ENCODE peak calls at places on chromosomes 4 and X, in nine cellular contexts. One of them, this sample, is unnamed.

GRCh38 chr4:10066206-10066605 is 44.9 kb upstream of the SLC2A9 start:
- DNase-seq in OCI-M1: no peak
- DNase-seq in nephron progenitor cell: no peak
- DNase-seq in activated B cell treated with CpG ODN at 0.5 μM for 24 hours: no peak
- DNase-seq in adipocyte: no peak
- DNase-seq in suprapubic skin: no peak
- DNase-seq in 8988T: no peak
- DNase-seq in stimulated activated CD4-positive, alpha-beta T cell treated with anti-CD3 and anti-CD28 coated beads, Interleukin-15, amount 100 ng/mL, for 1 hour: no peak
- DNase-seq in HFFc6: no peak
- DNase-seq in this sample: no peak

GRCh38 chrX:50381729-50382415 is 88.8 kb downstream of the DGKK start:
- DNase-seq in HFFc6: no peak
- DNase-seq in stimulated activated CD4-positive, alpha-beta T cell treated with anti-CD3 and anti-CD28 coated beads, Interleukin-15, amount 100 ng/mL, for 1 hour: no peak
- DNase-seq in nephron progenitor cell: no peak
- DNase-seq in OCI-M1: no peak
- DNase-seq in activated B cell treated with CpG ODN at 0.5 μM for 24 hours: no peak
- DNase-seq in adipocyte: no peak
- DNase-seq in suprapubic skin: no peak
- DNase-seq in 8988T: no peak
- DNase-seq in this sample: no peak

GRCh38 chr4:48590884-48591283 is 100.8 kb downstream of the ZAR1 start:
- DNase-seq in 8988T: no peak
- DNase-seq in adipocyte: no peak
- DNase-seq in OCI-M1: no peak
- DNase-seq in activated B cell treated with CpG ODN at 0.5 μM for 24 hours: no peak
- DNase-seq in HFFc6: no peak
- DNase-seq in nephron progenitor cell: no peak
- DNase-seq in stimulated activated CD4-positive, alpha-beta T cell treated with anti-CD3 and anti-CD28 coated beads, Interleukin-15, amount 100 ng/mL, for 1 hour: no peak
- DNase-seq in suprapubic skin: no peak
- DNase-seq in this sample: no peak

GRCh38 chr4:48778431-48779094 is 1.5 kb downstream of the FRYL start:
- DNase-seq in 8988T: no peak
- DNase-seq in adipocyte: peak
- DNase-seq in HFFc6: peak
- DNase-seq in suprapubic skin: no peak
- DNase-seq in OCI-M1: peak
- DNase-seq in stimulated activated CD4-positive, alpha-beta T cell treated with anti-CD3 and anti-CD28 coated beads, Interleukin-15, amount 100 ng/mL, for 1 hour: no peak
- DNase-seq in nephron progenitor cell: no peak
- DNase-seq in activated B cell treated with CpG ODN at 0.5 μM for 24 hours: no peak
- DNase-seq in this sample: peak

GRCh38 chr4:163548481-163549243 is 54.2 kb downstream of the TMA16 start:
- DNase-seq in stimulated activated CD4-positive, alpha-beta T cell treated with anti-CD3 and anti-CD28 coated beads, Interleukin-15, amount 100 ng/mL, for 1 hour: no peak
- DNase-seq in nephron progenitor cell: peak
- DNase-seq in OCI-M1: peak
- DNase-seq in adipocyte: peak
- DNase-seq in activated B cell treated with CpG ODN at 0.5 μM for 24 hours: no peak
- DNase-seq in 8988T: no peak
- DNase-seq in HFFc6: peak
- DNase-seq in suprapubic skin: no peak
- DNase-seq in this sample: peak

GRCh38 chrX:97332963-97333362 is 449.3 kb downstream of the RPA4 start:
- DNase-seq in stimulated activated CD4-positive, alpha-beta T cell treated with anti-CD3 and anti-CD28 coated beads, Interleukin-15, amount 100 ng/mL, for 1 hour: no peak
- DNase-seq in suprapubic skin: no peak
- DNase-seq in nephron progenitor cell: no peak
- DNase-seq in adipocyte: peak
- DNase-seq in OCI-M1: no peak
- DNase-seq in HFFc6: peak
- DNase-seq in activated B cell treated with CpG ODN at 0.5 μM for 24 hours: no peak
- DNase-seq in 8988T: no peak
- DNase-seq in this sample: no peak

GRCh38 chrX:150478496-150479492 is 89.6 kb upstream of the MTM1 start:
- DNase-seq in adipocyte: no peak
- DNase-seq in activated B cell treated with CpG ODN at 0.5 μM for 24 hours: no peak
- DNase-seq in 8988T: no peak
- DNase-seq in HFFc6: no peak
- DNase-seq in suprapubic skin: no peak
- DNase-seq in nephron progenitor cell: no peak
- DNase-seq in OCI-M1: peak
- DNase-seq in stimulated activated CD4-positive, alpha-beta T cell treated with anti-CD3 and anti-CD28 coated beads, Interleukin-15, amount 100 ng/mL, for 1 hour: no peak
- DNase-seq in this sample: no peak

GRCh38 chrX:44881549-44881948 is 8.6 kb downstream of the KDM6A start:
- DNase-seq in stimulated activated CD4-positive, alpha-beta T cell treated with anti-CD3 and anti-CD28 coated beads, Interleukin-15, amount 100 ng/mL, for 1 hour: no peak
- DNase-seq in nephron progenitor cell: no peak
- DNase-seq in 8988T: no peak
- DNase-seq in activated B cell treated with CpG ODN at 0.5 μM for 24 hours: no peak
- DNase-seq in adipocyte: no peak
- DNase-seq in HFFc6: no peak
- DNase-seq in OCI-M1: no peak
- DNase-seq in suprapubic skin: no peak
- DNase-seq in this sample: no peak

GRCh38 chr4:47641755-47642154 is 156.7 kb downstream of the ATP10D start:
- DNase-seq in 8988T: no peak
- DNase-seq in adipocyte: no peak
- DNase-seq in HFFc6: no peak
- DNase-seq in nephron progenitor cell: no peak
- DNase-seq in activated B cell treated with CpG ODN at 0.5 μM for 24 hours: no peak
- DNase-seq in suprapubic skin: no peak
- DNase-seq in OCI-M1: peak
- DNase-seq in stimulated activated CD4-positive, alpha-beta T cell treated with anti-CD3 and anti-CD28 coated beads, Interleukin-15, amount 100 ng/mL, for 1 hour: no peak
- DNase-seq in this sample: no peak

GRCh38 chr4:77001907-77002306 is 52.4 kb downstream of the SEPTIN11 start:
- DNase-seq in stimulated activated CD4-positive, alpha-beta T cell treated with anti-CD3 and anti-CD28 coated beads, Interleukin-15, amount 100 ng/mL, for 1 hour: no peak
- DNase-seq in 8988T: no peak
- DNase-seq in suprapubic skin: no peak
- DNase-seq in adipocyte: peak
- DNase-seq in HFFc6: peak
- DNase-seq in activated B cell treated with CpG ODN at 0.5 μM for 24 hours: no peak
- DNase-seq in OCI-M1: no peak
- DNase-seq in nephron progenitor cell: no peak
- DNase-seq in this sample: peak

GRCh38 chr4:108849611-108850406 is 87.0 kb upstream of the ETNPPL start:
- DNase-seq in OCI-M1: peak
- DNase-seq in nephron progenitor cell: no peak
- DNase-seq in activated B cell treated with CpG ODN at 0.5 μM for 24 hours: no peak
- DNase-seq in suprapubic skin: no peak
- DNase-seq in 8988T: no peak
- DNase-seq in adipocyte: peak
- DNase-seq in stimulated activated CD4-positive, alpha-beta T cell treated with anti-CD3 and anti-CD28 coated beads, Interleukin-15, amount 100 ng/mL, for 1 hour: no peak
- DNase-seq in HFFc6: peak
- DNase-seq in this sample: peak

GRCh38 chrX:22987452-22987851 is 12.3 kb upstream of the DDX53 start:
- DNase-seq in nephron progenitor cell: no peak
- DNase-seq in adipocyte: peak
- DNase-seq in 8988T: no peak
- DNase-seq in OCI-M1: no peak
- DNase-seq in suprapubic skin: no peak
- DNase-seq in stimulated activated CD4-positive, alpha-beta T cell treated with anti-CD3 and anti-CD28 coated beads, Interleukin-15, amount 100 ng/mL, for 1 hour: no peak
- DNase-seq in HFFc6: no peak
- DNase-seq in activated B cell treated with CpG ODN at 0.5 μM for 24 hours: no peak
- DNase-seq in this sample: no peak

GRCh38 chr4:83011779-83012630 is 1.4 kb upstream of the LIN54 start:
- DNase-seq in activated B cell treated with CpG ODN at 0.5 μM for 24 hours: no peak
- DNase-seq in OCI-M1: peak
- DNase-seq in stimulated activated CD4-positive, alpha-beta T cell treated with anti-CD3 and anti-CD28 coated beads, Interleukin-15, amount 100 ng/mL, for 1 hour: no peak
- DNase-seq in adipocyte: peak
- DNase-seq in nephron progenitor cell: peak
- DNase-seq in suprapubic skin: peak
- DNase-seq in 8988T: no peak
- DNase-seq in HFFc6: peak
- DNase-seq in this sample: no peak

GRCh38 chrX:150763303-150763797 is 70.2 kb downstream of the MTMR1 start:
- DNase-seq in activated B cell treated with CpG ODN at 0.5 μM for 24 hours: no peak
- DNase-seq in nephron progenitor cell: no peak
- DNase-seq in stimulated activated CD4-positive, alpha-beta T cell treated with anti-CD3 and anti-CD28 coated beads, Interleukin-15, amount 100 ng/mL, for 1 hour: no peak
- DNase-seq in 8988T: no peak
- DNase-seq in suprapubic skin: no peak
- DNase-seq in adipocyte: no peak
- DNase-seq in HFFc6: no peak
- DNase-seq in OCI-M1: no peak
- DNase-seq in this sample: no peak

GRCh38 chr4:138103597-138104461 is 138.3 kb downstream of the SLC7A11 start:
- DNase-seq in OCI-M1: no peak
- DNase-seq in stimulated activated CD4-positive, alpha-beta T cell treated with anti-CD3 and anti-CD28 coated beads, Interleukin-15, amount 100 ng/mL, for 1 hour: no peak
- DNase-seq in suprapubic skin: no peak
- DNase-seq in adipocyte: no peak
- DNase-seq in activated B cell treated with CpG ODN at 0.5 μM for 24 hours: no peak
- DNase-seq in nephron progenitor cell: no peak
- DNase-seq in 8988T: no peak
- DNase-seq in HFFc6: no peak
- DNase-seq in this sample: no peak

GRCh38 chr4:151824647-151825046 is 63.8 kb upstream of the GATB start:
- DNase-seq in nephron progenitor cell: no peak
- DNase-seq in HFFc6: no peak
- DNase-seq in stimulated activated CD4-positive, alpha-beta T cell treated with anti-CD3 and anti-CD28 coated beads, Interleukin-15, amount 100 ng/mL, for 1 hour: no peak
- DNase-seq in adipocyte: no peak
- DNase-seq in activated B cell treated with CpG ODN at 0.5 μM for 24 hours: no peak
- DNase-seq in suprapubic skin: no peak
- DNase-seq in 8988T: no peak
- DNase-seq in OCI-M1: no peak
- DNase-seq in this sample: no peak

GRCh38 chrX:100926453-100926852 is 2.3 kb downstream of the XKRX start:
- DNase-seq in activated B cell treated with CpG ODN at 0.5 μM for 24 hours: no peak
- DNase-seq in adipocyte: no peak
- DNase-seq in suprapubic skin: no peak
- DNase-seq in nephron progenitor cell: no peak
- DNase-seq in stimulated activated CD4-positive, alpha-beta T cell treated with anti-CD3 and anti-CD28 coated beads, Interleukin-15, amount 100 ng/mL, for 1 hour: no peak
- DNase-seq in 8988T: no peak
- DNase-seq in HFFc6: no peak
- DNase-seq in OCI-M1: no peak
- DNase-seq in this sample: peak

GRCh38 chrX:154383359-154384283 is 4.5 kb downstream of the EMD start:
- DNase-seq in activated B cell treated with CpG ODN at 0.5 μM for 24 hours: no peak
- DNase-seq in stimulated activated CD4-positive, alpha-beta T cell treated with anti-CD3 and anti-CD28 coated beads, Interleukin-15, amount 100 ng/mL, for 1 hour: no peak
- DNase-seq in adipocyte: no peak
- DNase-seq in suprapubic skin: peak
- DNase-seq in nephron progenitor cell: no peak
- DNase-seq in HFFc6: no peak
- DNase-seq in OCI-M1: no peak
- DNase-seq in 8988T: no peak
- DNase-seq in this sample: no peak

GRCh38 chr4:105943234-105943633 is 48.0 kb downstream of the NPNT start:
- DNase-seq in nephron progenitor cell: no peak
- DNase-seq in suprapubic skin: no peak
- DNase-seq in stimulated activated CD4-positive, alpha-beta T cell treated with anti-CD3 and anti-CD28 coated beads, Interleukin-15, amount 100 ng/mL, for 1 hour: no peak
- DNase-seq in OCI-M1: no peak
- DNase-seq in activated B cell treated with CpG ODN at 0.5 μM for 24 hours: no peak
- DNase-seq in adipocyte: no peak
- DNase-seq in 8988T: no peak
- DNase-seq in HFFc6: no peak
- DNase-seq in this sample: no peak

GRCh38 chrX:100864967-100865366 is 9.2 kb downstream of the NOX1 start:
- DNase-seq in suprapubic skin: no peak
- DNase-seq in 8988T: no peak
- DNase-seq in activated B cell treated with CpG ODN at 0.5 μM for 24 hours: no peak
- DNase-seq in OCI-M1: peak
- DNase-seq in nephron progenitor cell: no peak
- DNase-seq in HFFc6: peak
- DNase-seq in adipocyte: peak
- DNase-seq in stimulated activated CD4-positive, alpha-beta T cell treated with anti-CD3 and anti-CD28 coated beads, Interleukin-15, amount 100 ng/mL, for 1 hour: no peak
- DNase-seq in this sample: peak

GRCh38 chr4:86816463-86817107 is 32.6 kb downstream of the SLC10A6 start:
- DNase-seq in nephron progenitor cell: no peak
- DNase-seq in adipocyte: peak
- DNase-seq in 8988T: no peak
- DNase-seq in suprapubic skin: peak
- DNase-seq in HFFc6: no peak
- DNase-seq in OCI-M1: no peak
- DNase-seq in stimulated activated CD4-positive, alpha-beta T cell treated with anti-CD3 and anti-CD28 coated beads, Interleukin-15, amount 100 ng/mL, for 1 hour: no peak
- DNase-seq in activated B cell treated with CpG ODN at 0.5 μM for 24 hours: no peak
- DNase-seq in this sample: peak

GRCh38 chr4:142567199-142567598 is 278.9 kb downstream of the INPP4B start:
- DNase-seq in HFFc6: no peak
- DNase-seq in stimulated activated CD4-positive, alpha-beta T cell treated with anti-CD3 and anti-CD28 coated beads, Interleukin-15, amount 100 ng/mL, for 1 hour: peak
- DNase-seq in nephron progenitor cell: no peak
- DNase-seq in OCI-M1: peak
- DNase-seq in adipocyte: no peak
- DNase-seq in 8988T: no peak
- DNase-seq in activated B cell treated with CpG ODN at 0.5 μM for 24 hours: no peak
- DNase-seq in suprapubic skin: no peak
- DNase-seq in this sample: no peak

GRCh38 chr4:42638993-42639392 is 17.9 kb downstream of the ATP8A1 start:
- DNase-seq in activated B cell treated with CpG ODN at 0.5 μM for 24 hours: no peak
- DNase-seq in suprapubic skin: no peak
- DNase-seq in OCI-M1: peak
- DNase-seq in HFFc6: no peak
- DNase-seq in stimulated activated CD4-positive, alpha-beta T cell treated with anti-CD3 and anti-CD28 coated beads, Interleukin-15, amount 100 ng/mL, for 1 hour: no peak
- DNase-seq in nephron progenitor cell: no peak
- DNase-seq in adipocyte: no peak
- DNase-seq in 8988T: no peak
- DNase-seq in this sample: no peak

GRCh38 chr4:42080284-42080683 is 72.2 kb downstream of the BEND4 start:
- DNase-seq in OCI-M1: no peak
- DNase-seq in activated B cell treated with CpG ODN at 0.5 μM for 24 hours: no peak
- DNase-seq in stimulated activated CD4-positive, alpha-beta T cell treated with anti-CD3 and anti-CD28 coated beads, Interleukin-15, amount 100 ng/mL, for 1 hour: no peak
- DNase-seq in 8988T: no peak
- DNase-seq in suprapubic skin: no peak
- DNase-seq in nephron progenitor cell: no peak
- DNase-seq in adipocyte: no peak
- DNase-seq in HFFc6: no peak
- DNase-seq in this sample: no peak

GRCh38 chrX:103531002-103531401 is 11.7 kb upstream of the RAB40A start:
- DNase-seq in HFFc6: peak
- DNase-seq in adipocyte: peak
- DNase-seq in activated B cell treated with CpG ODN at 0.5 μM for 24 hours: no peak
- DNase-seq in OCI-M1: no peak
- DNase-seq in 8988T: no peak
- DNase-seq in nephron progenitor cell: no peak
- DNase-seq in suprapubic skin: no peak
- DNase-seq in stimulated activated CD4-positive, alpha-beta T cell treated with anti-CD3 and anti-CD28 coated beads, Interleukin-15, amount 100 ng/mL, for 1 hour: no peak
- DNase-seq in this sample: peak

GRCh38 chr4:46886711-46887110 is 22.3 kb downstream of the COX7B2 start:
- DNase-seq in 8988T: no peak
- DNase-seq in HFFc6: no peak
- DNase-seq in suprapubic skin: no peak
- DNase-seq in adipocyte: peak
- DNase-seq in stimulated activated CD4-positive, alpha-beta T cell treated with anti-CD3 and anti-CD28 coated beads, Interleukin-15, amount 100 ng/mL, for 1 hour: no peak
- DNase-seq in OCI-M1: peak
- DNase-seq in activated B cell treated with CpG ODN at 0.5 μM for 24 hours: no peak
- DNase-seq in nephron progenitor cell: no peak
- DNase-seq in this sample: no peak

GRCh38 chr4:138199568-138200235 is 42.4 kb downstream of the SLC7A11 start:
- DNase-seq in activated B cell treated with CpG ODN at 0.5 μM for 24 hours: no peak
- DNase-seq in suprapubic skin: no peak
- DNase-seq in OCI-M1: no peak
- DNase-seq in stimulated activated CD4-positive, alpha-beta T cell treated with anti-CD3 and anti-CD28 coated beads, Interleukin-15, amount 100 ng/mL, for 1 hour: no peak
- DNase-seq in 8988T: no peak
- DNase-seq in nephron progenitor cell: no peak
- DNase-seq in HFFc6: no peak
- DNase-seq in adipocyte: no peak
- DNase-seq in this sample: no peak

GRCh38 chrX:135572436-135572835 is 52.0 kb downstream of the INTS6L start:
- DNase-seq in OCI-M1: peak
- DNase-seq in stimulated activated CD4-positive, alpha-beta T cell treated with anti-CD3 and anti-CD28 coated beads, Interleukin-15, amount 100 ng/mL, for 1 hour: no peak
- DNase-seq in adipocyte: peak
- DNase-seq in HFFc6: no peak
- DNase-seq in activated B cell treated with CpG ODN at 0.5 μM for 24 hours: no peak
- DNase-seq in suprapubic skin: no peak
- DNase-seq in nephron progenitor cell: no peak
- DNase-seq in 8988T: no peak
- DNase-seq in this sample: no peak

GRCh38 chrX:123814343-123814742 is 45.5 kb upstream of the XIAP start:
- DNase-seq in 8988T: no peak
- DNase-seq in activated B cell treated with CpG ODN at 0.5 μM for 24 hours: no peak
- DNase-seq in HFFc6: no peak
- DNase-seq in adipocyte: no peak
- DNase-seq in suprapubic skin: no peak
- DNase-seq in nephron progenitor cell: no peak
- DNase-seq in stimulated activated CD4-positive, alpha-beta T cell treated with anti-CD3 and anti-CD28 coated beads, Interleukin-15, amount 100 ng/mL, for 1 hour: no peak
- DNase-seq in OCI-M1: no peak
- DNase-seq in this sample: no peak

GRCh38 chr4:159280442-159281172 is 177.7 kb downstream of the RAPGEF2 start:
- DNase-seq in activated B cell treated with CpG ODN at 0.5 μM for 24 hours: no peak
- DNase-seq in nephron progenitor cell: no peak
- DNase-seq in 8988T: no peak
- DNase-seq in OCI-M1: no peak
- DNase-seq in suprapubic skin: no peak
- DNase-seq in adipocyte: no peak
- DNase-seq in HFFc6: no peak
- DNase-seq in stimulated activated CD4-positive, alpha-beta T cell treated with anti-CD3 and anti-CD28 coated beads, Interleukin-15, amount 100 ng/mL, for 1 hour: no peak
- DNase-seq in this sample: no peak

GRCh38 chr4:80913381-80913780 is 117.1 kb upstream of the BMP3 start:
- DNase-seq in stimulated activated CD4-positive, alpha-beta T cell treated with anti-CD3 and anti-CD28 coated beads, Interleukin-15, amount 100 ng/mL, for 1 hour: no peak
- DNase-seq in 8988T: no peak
- DNase-seq in adipocyte: no peak
- DNase-seq in HFFc6: no peak
- DNase-seq in nephron progenitor cell: no peak
- DNase-seq in OCI-M1: peak
- DNase-seq in activated B cell treated with CpG ODN at 0.5 μM for 24 hours: no peak
- DNase-seq in suprapubic skin: no peak
- DNase-seq in this sample: peak